ENCODE peak calls at places on chromosomes 1 and 21, in seven cellular contexts. R is fibroblast of lung; A is heart right ventricle; C is stomach; S is right lobe of liver; L is ovary; I is CD8-positive, alpha-beta memory T cell. V is an unnamed sample. For H3K27me3, the result is how much of the 10 kb centered on the place peaks cover.

GRCh38 chr21:27741736-27742135 is 774.8 kb upstream of the ADAMTS5 start:
- DNase-seq in R (no peak), A (no peak), C (no peak), S (no peak), L (no peak), I (no peak), V (no peak)

GRCh38 chr1:157377216-157377821 is 175.0 kb downstream of the FCRL5 start:
- DNase-seq in R (no peak), A (no peak), C (peak), S (no peak), L (no peak), I (no peak), V (peak)

GRCh38 chr1:71689635-71690034 is 592.7 kb downstream of the NEGR1 start:
- DNase-seq in R (no peak), A (no peak), C (no peak), S (no peak), L (no peak), I (no peak), V (no peak)

GRCh38 chr1:241934181-241934815 is 23.3 kb upstream of the BECN2 start:
- DNase-seq in R (peak), A (no peak), C (no peak), S (no peak), L (peak), I (no peak), V (peak)

GRCh38 chr1:67166196-67166595 is at the start of gene IL23R:
- DNase-seq in R (no peak), A (no peak), C (no peak), S (no peak), L (no peak), I (no peak), V (no peak)

GRCh38 chr1:204621391-204621790 is 64.1 kb downstream of the LRRN2 start:
- DNase-seq in R (peak), A (no peak), C (no peak), S (no peak), L (no peak), I (no peak), V (no peak)

GRCh38 chr1:162918111-162918754 is 57.3 kb upstream of the CCDC190 start:
- DNase-seq in R (no peak), A (no peak), C (no peak), S (no peak), L (no peak), I (no peak), V (no peak)

GRCh38 chr1:160103658-160104519 is 5.5 kb upstream of the IGSF8 start:
- DNase-seq in R (no peak), A (no peak), C (no peak), S (no peak), L (no peak), I (no peak), V (no peak)

GRCh38 chr1:175520186-175520585 is 223.2 kb downstream of the TNR start:
- DNase-seq in R (peak), A (peak), C (peak), S (no peak), L (no peak), I (no peak), V (no peak)

GRCh38 chr1:56584910-56585528 is 5.7 kb upstream of the PLPP3 start:
- DNase-seq in R (peak), A (no peak), C (no peak), S (no peak), L (no peak), I (no peak), V (peak)

GRCh38 chr1:33364578-33364945 is 43.7 kb upstream of the A3GALT2 start:
- DNase-seq in R (no peak), A (no peak), C (no peak), S (no peak), L (no peak), I (no peak), V (peak)

GRCh38 chr1:30109853-30110252 is 613.5 kb downstream of the MATN1 start:
- DNase-seq in R (peak), A (no peak), C (no peak), S (no peak), L (peak), I (no peak), V (no peak)

GRCh38 chr1:26490155-26490554 is 17.9 kb downstream of the HMGN2 start:
- DNase-seq in R (no peak), A (no peak), C (no peak), S (no peak), L (no peak), I (no peak), V (no peak)

GRCh38 chr1:27912429-27912828 is 22.4 kb upstream of the SMPDL3B start:
- DNase-seq in R (no peak), A (no peak), C (no peak), S (no peak), L (no peak), I (no peak), V (no peak)

GRCh38 chr1:173477286-173478098 is at the start of gene PRDX6:
- DNase-seq in R (peak), A (no peak), C (peak), S (peak), L (peak), I (peak), V (no peak)

GRCh38 chr1:941027-941587 is 17.4 kb downstream of the SAMD11 start:
- DNase-seq in R (no peak), A (no peak), C (no peak), S (no peak), L (peak), I (no peak), V (peak)

GRCh38 chr1:168672278-168672677 is 56.7 kb downstream of the DPT start:
- DNase-seq in R (no peak), A (no peak), C (no peak), S (no peak), L (no peak), I (no peak), V (no peak)

GRCh38 chr1:168671782-168672181 is 57.2 kb downstream of the DPT start:
- DNase-seq in R (no peak), A (no peak), C (no peak), S (no peak), L (no peak), I (no peak), V (no peak)

GRCh38 chr1:168674252-168674651 is 54.8 kb downstream of the DPT start:
- DNase-seq in R (no peak), A (no peak), C (no peak), S (no peak), L (no peak), I (no peak), V (no peak)

GRCh38 chr1:168676029-168676812 is 52.8 kb downstream of the DPT start:
- DNase-seq in R (peak), A (no peak), C (no peak), S (no peak), L (no peak), I (no peak), V (no peak)

DNA sequence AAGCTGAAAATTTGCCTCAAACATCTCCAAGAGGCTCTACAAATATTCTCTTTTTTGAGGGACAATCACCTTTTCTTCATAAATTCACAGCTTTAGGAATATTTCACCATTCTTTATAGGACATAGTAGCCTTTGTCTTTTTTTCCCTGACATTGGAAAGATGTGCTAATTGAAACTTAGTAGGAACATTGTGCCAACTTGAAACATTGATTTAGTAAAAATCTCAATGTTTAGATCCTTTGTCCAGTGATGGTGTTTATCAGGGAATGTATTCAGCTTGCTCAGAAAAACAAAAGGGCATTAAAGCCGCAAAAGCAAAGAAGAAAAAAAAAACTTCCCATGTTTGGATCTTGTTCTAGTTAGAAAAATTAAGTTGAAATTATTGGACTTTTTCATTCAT is 52.1 kb downstream of the DPT start:
- DNase-seq in R (no peak), A (no peak), C (no peak), S (no peak), L (no peak), I (no peak), V (no peak)
- H3K27me3 ChIP-seq in R (under half), A (under half), C (under half), S (under half), L (under half), I (under half), V (under half)

GRCh38 chr1:3062616-3063378 is 6.2 kb upstream of the PRDM16 start:
- DNase-seq in R (no peak), A (peak), C (peak), S (no peak), L (peak), I (no peak), V (peak)

GRCh38 chr1:3061981-3062615 is 6.9 kb upstream of the PRDM16 start:
- DNase-seq in R (no peak), A (no peak), C (peak), S (no peak), L (no peak), I (no peak), V (peak)

GRCh38 chr1:3060601-3061551 is 8.1 kb upstream of the PRDM16 start:
- DNase-seq in R (peak), A (no peak), C (peak), S (no peak), L (no peak), I (no peak), V (peak)

GRCh38 chr1:3060112-3060511 is 8.9 kb upstream of the PRDM16 start:
- DNase-seq in R (no peak), A (no peak), C (peak), S (no peak), L (no peak), I (no peak), V (no peak)

GRCh38 chr1:3061566-3061965 is 7.4 kb upstream of the PRDM16 start:
- DNase-seq in R (no peak), A (no peak), C (peak), S (no peak), L (no peak), I (no peak), V (no peak)
- H3K27me3 ChIP-seq in R (under half), A (under half), C (half or more), S (under half), L (under half), I (under half), V (half or more)

GRCh38 chr21:34865922-34866271 is 183.2 kb downstream of the RUNX1 start:
- DNase-seq in R (no peak), A (no peak), C (no peak), S (no peak), L (no peak), I (no peak), V (peak)

GRCh38 chr21:34861302-34861701 is 187.8 kb downstream of the RUNX1 start:
- DNase-seq in R (no peak), A (no peak), C (no peak), S (no peak), L (no peak), I (no peak), V (no peak)

GRCh38 chr21:34862951-34863350 is 186.2 kb downstream of the RUNX1 start:
- DNase-seq in R (no peak), A (no peak), C (no peak), S (no peak), L (no peak), I (no peak), V (no peak)

GRCh38 chr21:34867785-34868184 is 181.3 kb downstream of the RUNX1 start:
- DNase-seq in R (no peak), A (no peak), C (no peak), S (no peak), L (no peak), I (no peak), V (no peak)

DNA sequence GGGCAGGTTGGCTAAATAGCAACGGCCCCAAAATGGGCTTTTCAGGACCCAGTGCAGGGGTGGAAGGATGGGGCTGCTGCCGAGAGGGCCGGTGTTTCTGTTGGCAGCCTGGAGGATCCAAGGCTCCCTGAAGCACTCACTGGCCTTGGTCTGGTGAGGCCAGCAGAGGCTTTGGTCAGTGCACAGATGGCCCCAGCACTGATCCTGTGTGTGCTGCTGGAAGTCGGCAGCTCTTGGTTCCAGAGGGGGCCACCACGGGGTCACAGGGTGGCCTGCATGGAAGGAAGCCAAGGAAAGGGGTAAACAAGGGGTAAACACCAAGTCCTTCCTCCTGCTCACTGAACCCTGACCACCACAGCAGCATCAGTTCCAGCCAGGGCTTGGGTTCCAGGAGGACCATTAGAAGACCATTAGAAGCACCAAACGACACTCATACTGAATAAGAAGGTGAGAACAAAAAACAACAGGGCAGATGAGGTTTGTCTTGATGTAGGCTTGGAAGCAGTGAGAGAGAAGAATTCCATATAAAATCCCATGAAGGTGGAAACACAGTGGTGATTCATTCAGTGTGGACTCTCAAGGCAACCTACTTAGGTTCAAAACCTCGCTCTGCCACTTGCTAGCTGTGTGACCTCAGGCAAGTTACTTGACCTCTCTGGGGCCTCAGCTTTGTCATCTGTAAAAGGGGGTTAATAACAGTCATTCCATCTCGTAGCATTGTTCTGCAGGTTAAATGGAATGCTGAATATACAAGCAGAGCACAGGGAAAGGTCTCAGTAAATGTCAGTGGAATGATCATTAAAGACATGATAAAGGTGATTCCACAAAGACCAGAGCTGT is 184.5 kb downstream of the RUNX1 start:
- DNase-seq in R (no peak), A (no peak), C (no peak), S (no peak), L (no peak), I (no peak), V (no peak)
- H3K27me3 ChIP-seq in R (under half), A (under half), C (under half), S (under half), L (under half), I (under half), V (under half)

GRCh38 chr21:46099476-46099875 is 1.6 kb downstream of the COL6A2 start:
- DNase-seq in R (no peak), A (peak), C (peak), S (peak), L (peak), I (no peak), V (peak)

GRCh38 chr21:46096596-46096981 is 1.3 kb upstream of the COL6A2 start:
- DNase-seq in R (no peak), A (no peak), C (no peak), S (no peak), L (peak), I (no peak), V (peak)

GRCh38 chr21:46098303-46099141 is 610 bp downstream of the COL6A2 start:
- DNase-seq in R (no peak), A (peak), C (peak), S (peak), L (peak), I (peak), V (peak)

GRCh38 chr21:46096997-46097825 is 701 bp upstream of the COL6A2 start:
- DNase-seq in R (no peak), A (peak), C (peak), S (peak), L (peak), I (no peak), V (peak)

GRCh38 chr21:46097826-46098286 is at the start of gene COL6A2:
- DNase-seq in R (peak), A (peak), C (peak), S (peak), L (peak), I (peak), V (peak)
- H3K27me3 ChIP-seq in R (under half), A (under half), C (under half), S (under half), L (under half), I (under half), V (under half)

DNA sequence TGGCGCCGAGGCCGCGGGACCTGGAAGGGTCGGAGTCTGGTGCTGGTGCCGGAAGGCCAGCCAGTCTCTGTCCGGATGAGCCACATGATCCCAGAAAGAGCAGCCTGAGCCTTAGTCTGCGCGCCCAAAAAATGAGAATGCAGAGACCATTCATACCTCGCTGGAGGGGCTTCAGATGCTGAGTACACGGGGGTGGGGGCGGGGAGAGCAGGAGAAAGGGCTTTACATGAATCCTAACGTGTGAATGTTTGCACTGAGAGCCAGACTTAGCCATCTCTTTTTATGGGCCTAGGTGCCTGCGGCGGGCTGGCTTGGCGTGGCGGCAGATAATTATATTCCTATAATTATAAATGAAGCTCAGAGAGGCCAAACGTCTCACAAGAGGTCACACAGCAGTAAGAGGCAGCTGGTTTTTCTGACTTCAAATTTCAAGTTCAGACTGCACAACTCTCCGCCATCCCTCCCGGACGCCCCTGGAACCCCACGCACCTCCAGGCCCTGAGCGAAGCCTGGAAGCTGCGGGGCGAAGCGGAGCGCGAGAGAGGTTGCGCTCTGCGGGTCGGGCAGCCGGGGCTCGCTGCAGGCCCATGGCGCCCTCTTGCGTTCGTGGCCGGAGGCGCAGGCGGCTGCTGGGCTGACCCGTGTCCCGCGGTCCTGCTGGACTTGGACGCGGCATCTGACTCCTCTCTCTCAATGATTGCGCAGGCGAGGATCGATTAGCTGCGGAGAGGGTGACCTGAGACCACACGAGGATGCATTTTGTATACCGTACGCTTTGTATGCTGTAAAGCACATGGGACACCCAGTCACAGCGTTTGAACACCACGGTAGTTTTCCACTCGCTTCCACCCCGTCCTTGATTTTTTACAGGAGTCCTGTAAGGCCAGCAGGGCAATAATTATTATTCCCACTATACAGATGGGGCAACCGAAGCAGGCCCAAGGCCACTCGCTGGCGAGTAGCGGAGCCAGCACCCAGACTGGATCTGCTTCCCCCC is 272.5 kb downstream of the FOXD2 start:
- DNase-seq in R (peak), A (peak), C (peak), S (peak), L (peak), I (peak), V (peak)
- H3K27me3 ChIP-seq in R (under half), A (half or more), C (half or more), S (under half), L (under half), I (under half), V (half or more)